ENCODE peak calls at places on chromosomes 7 and 10, in eight cellular contexts. One of them, this sample, is unnamed.
A peak's percentile ranks its signal among the peaks of the same experiment; 100 is the strongest.

GRCh38 chr10:33136271-33136670 is 178.2 kb upstream of the ITGB1 start:
- DNase-seq in GM12878: peak; percentile 32
- DNase-seq in tibial nerve: no peak
- DNase-seq in H1: no peak
- DNase-seq in ovary: no peak
- DNase-seq in Peyer's patch: no peak
- DNase-seq in transverse colon: no peak
- DNase-seq in body of pancreas: no peak
- DNase-seq in this sample: no peak

GRCh38 chr7:70710011-70710480 is 421.9 kb upstream of the GALNT17 start:
- DNase-seq in GM12878: peak; percentile 73
- DNase-seq in tibial nerve: no peak
- DNase-seq in H1: no peak
- DNase-seq in ovary: no peak
- DNase-seq in Peyer's patch: no peak
- DNase-seq in transverse colon: no peak
- DNase-seq in body of pancreas: no peak
- DNase-seq in this sample: no peak

GRCh38 chr7:19957664-19958063 is 184.2 kb upstream of the TMEM196 start:
- DNase-seq in GM12878: no peak
- DNase-seq in tibial nerve: no peak
- DNase-seq in H1: no peak
- DNase-seq in ovary: no peak
- DNase-seq in Peyer's patch: no peak
- DNase-seq in transverse colon: no peak
- DNase-seq in body of pancreas: no peak
- DNase-seq in this sample: no peak

GRCh38 chr10:47145290-47145934 is 154.6 kb upstream of the GDF10 start:
- DNase-seq in GM12878: no peak
- DNase-seq in tibial nerve: no peak
- DNase-seq in H1: no peak
- DNase-seq in ovary: no peak
- DNase-seq in Peyer's patch: no peak
- DNase-seq in transverse colon: no peak
- DNase-seq in body of pancreas: no peak
- DNase-seq in this sample: no peak

GRCh38 chr10:122495406-122496340 is 34.3 kb downstream of the HTRA1 start:
- DNase-seq in GM12878: no peak
- DNase-seq in tibial nerve: peak; percentile 65
- DNase-seq in H1: no peak
- DNase-seq in ovary: peak; percentile 44
- DNase-seq in Peyer's patch: no peak
- DNase-seq in transverse colon: no peak
- DNase-seq in body of pancreas: no peak
- DNase-seq in this sample: no peak

GRCh38 chr10:49737474-49738201 is 24.5 kb downstream of the OGDHL start:
- DNase-seq in GM12878: no peak
- DNase-seq in tibial nerve: no peak
- DNase-seq in H1: no peak
- DNase-seq in ovary: no peak
- DNase-seq in Peyer's patch: peak; percentile 42
- DNase-seq in transverse colon: no peak
- DNase-seq in body of pancreas: no peak
- DNase-seq in this sample: no peak

GRCh38 chr7:1512781-1513656 is 8.8 kb upstream of the INTS1 start:
- DNase-seq in GM12878: no peak
- DNase-seq in tibial nerve: peak; percentile 41
- DNase-seq in H1: no peak
- DNase-seq in ovary: no peak
- DNase-seq in Peyer's patch: no peak
- DNase-seq in transverse colon: no peak
- DNase-seq in body of pancreas: peak; percentile 22
- DNase-seq in this sample: peak; percentile 55

GRCh38 chr7:1073211-1073977 is 14.5 kb upstream of the GPER1 start:
- DNase-seq in GM12878: no peak
- DNase-seq in tibial nerve: no peak
- DNase-seq in H1: no peak
- DNase-seq in ovary: no peak
- DNase-seq in Peyer's patch: no peak
- DNase-seq in transverse colon: no peak
- DNase-seq in body of pancreas: no peak
- DNase-seq in this sample: no peak

GRCh38 chr7:33109758-33110238 is 594 bp upstream of the RP9 start:
- DNase-seq in GM12878: no peak
- DNase-seq in tibial nerve: no peak
- DNase-seq in H1: no peak
- DNase-seq in ovary: no peak
- DNase-seq in Peyer's patch: no peak
- DNase-seq in transverse colon: no peak
- DNase-seq in body of pancreas: no peak
- DNase-seq in this sample: no peak

DNA sequence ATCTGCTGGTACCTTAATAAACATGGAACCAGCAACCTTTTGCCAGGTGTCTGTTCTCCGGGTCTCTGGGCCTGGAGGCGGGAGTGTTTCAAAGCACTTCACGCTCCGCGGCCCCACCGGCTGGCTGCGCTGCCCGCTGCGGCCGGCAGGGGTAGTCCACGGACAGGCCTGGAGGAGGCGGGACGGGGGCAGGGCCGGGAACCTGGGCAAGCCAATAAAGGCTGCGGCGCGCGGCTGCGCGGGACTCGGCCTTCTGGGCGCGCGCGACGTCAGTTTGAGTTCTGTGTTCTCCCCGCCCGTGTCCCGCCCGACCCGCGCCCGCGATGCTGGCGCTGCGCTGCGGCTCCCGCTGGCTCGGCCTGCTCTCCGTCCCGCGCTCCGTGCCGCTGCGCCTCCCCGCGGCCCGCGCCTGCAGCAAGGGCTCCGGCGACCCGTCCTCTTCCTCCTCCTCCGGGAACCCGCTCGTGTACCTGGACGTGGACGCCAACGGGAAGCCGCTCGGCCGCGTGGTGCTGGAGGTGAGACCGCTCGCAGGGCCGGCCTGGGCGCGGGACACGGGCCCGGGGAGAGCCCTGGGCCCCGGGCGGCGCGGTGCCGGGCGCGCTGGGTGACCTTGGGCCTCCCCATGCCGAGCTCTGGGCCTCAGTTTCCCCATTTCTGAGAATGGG is at the start of gene PPIF:
- DNase-seq in GM12878: peak; percentile 65
- DNase-seq in tibial nerve: peak; percentile 89
- DNase-seq in H1: peak; percentile 64
- DNase-seq in ovary: peak; percentile 94
- DNase-seq in Peyer's patch: peak; percentile 97
- DNase-seq in transverse colon: peak; percentile 96
- DNase-seq in body of pancreas: peak; percentile 95
- DNase-seq in this sample: peak; percentile 94
- TF ChIP-seq POLR2A in GM12878: peak; percentile 89
- TF ChIP-seq POLR2A in tibial nerve: peak; percentile 80
- TF ChIP-seq POLR2A in H1: peak; percentile 67
- TF ChIP-seq POLR2A in ovary: peak; percentile 90
- TF ChIP-seq POLR2A in Peyer's patch: peak; percentile 82
- TF ChIP-seq POLR2A in transverse colon: peak; percentile 70
- TF ChIP-seq POLR2A in body of pancreas: peak; percentile 93
- TF ChIP-seq POLR2A in this sample: peak; percentile 87

GRCh38 chr7:68734431-68734830 is 863.8 kb upstream of the AUTS2 start:
- DNase-seq in GM12878: no peak
- DNase-seq in tibial nerve: no peak
- DNase-seq in H1: no peak
- DNase-seq in ovary: no peak
- DNase-seq in Peyer's patch: no peak
- DNase-seq in transverse colon: no peak
- DNase-seq in body of pancreas: no peak
- DNase-seq in this sample: no peak
- H3K36me3 ChIP-seq in GM12878: no peaks in the 10 kb centered on the region
- H3K36me3 ChIP-seq in tibial nerve: no peaks in the 10 kb centered on the region
- H3K36me3 ChIP-seq in H1: no peaks in the 10 kb centered on the region
- H3K36me3 ChIP-seq in ovary: no peaks in the 10 kb centered on the region
- H3K36me3 ChIP-seq in Peyer's patch: no peaks in the 10 kb centered on the region
- H3K36me3 ChIP-seq in transverse colon: no peaks in the 10 kb centered on the region
- H3K36me3 ChIP-seq in body of pancreas: no peaks in the 10 kb centered on the region
- H3K36me3 ChIP-seq in this sample: no peaks in the 10 kb centered on the region

GRCh38 chr7:47480576-47481538 is 101.1 kb downstream of the TNS3 start:
- DNase-seq in GM12878: peak; percentile 31
- DNase-seq in tibial nerve: no peak
- DNase-seq in H1: peak; percentile 62
- DNase-seq in ovary: no peak
- DNase-seq in Peyer's patch: no peak
- DNase-seq in transverse colon: peak; percentile 33
- DNase-seq in body of pancreas: no peak
- DNase-seq in this sample: no peak
- TF ChIP-seq POLR2A in GM12878: no peak
- TF ChIP-seq POLR2A in tibial nerve: no peak
- TF ChIP-seq POLR2A in H1: no peak
- TF ChIP-seq POLR2A in ovary: no peak
- TF ChIP-seq POLR2A in Peyer's patch: no peak
- TF ChIP-seq POLR2A in transverse colon: no peak
- TF ChIP-seq POLR2A in body of pancreas: no peak
- TF ChIP-seq POLR2A in this sample: no peak

GRCh38 chr7:98969386-98969785 is 91.1 kb downstream of the TRRAP start:
- DNase-seq in GM12878: no peak
- DNase-seq in tibial nerve: no peak
- DNase-seq in H1: no peak
- DNase-seq in ovary: no peak
- DNase-seq in Peyer's patch: no peak
- DNase-seq in transverse colon: no peak
- DNase-seq in body of pancreas: no peak
- DNase-seq in this sample: no peak
- H3K36me3 ChIP-seq in GM12878: peaks cover 39% of the 10 kb centered on the region
- H3K36me3 ChIP-seq in tibial nerve: peaks cover 59% of the 10 kb centered on the region
- H3K36me3 ChIP-seq in H1: peaks cover 73% of the 10 kb centered on the region
- H3K36me3 ChIP-seq in ovary: peaks cover 2% of the 10 kb centered on the region
- H3K36me3 ChIP-seq in Peyer's patch: peaks cover 3% of the 10 kb centered on the region
- H3K36me3 ChIP-seq in transverse colon: no peaks in the 10 kb centered on the region
- H3K36me3 ChIP-seq in body of pancreas: peaks cover 7% of the 10 kb centered on the region
- H3K36me3 ChIP-seq in this sample: no peaks in the 10 kb centered on the region

GRCh38 chr10:5068274-5069017 is 25.8 kb upstream of the AKR1C3 start:
- DNase-seq in GM12878: no peak
- DNase-seq in tibial nerve: no peak
- DNase-seq in H1: no peak
- DNase-seq in ovary: no peak
- DNase-seq in Peyer's patch: no peak
- DNase-seq in transverse colon: no peak
- DNase-seq in body of pancreas: no peak
- DNase-seq in this sample: no peak

GRCh38 chr10:5070648-5071410 is 23.4 kb upstream of the AKR1C3 start:
- DNase-seq in GM12878: no peak
- DNase-seq in tibial nerve: no peak
- DNase-seq in H1: no peak
- DNase-seq in ovary: no peak
- DNase-seq in Peyer's patch: no peak
- DNase-seq in transverse colon: no peak
- DNase-seq in body of pancreas: peak; percentile 43
- DNase-seq in this sample: no peak

GRCh38 chr10:5076615-5077014 is 17.6 kb upstream of the AKR1C3 start:
- DNase-seq in GM12878: no peak
- DNase-seq in tibial nerve: no peak
- DNase-seq in H1: no peak
- DNase-seq in ovary: no peak
- DNase-seq in Peyer's patch: no peak
- DNase-seq in transverse colon: no peak
- DNase-seq in body of pancreas: no peak
- DNase-seq in this sample: no peak

GRCh38 chr10:5073659-5074058 is 20.6 kb upstream of the AKR1C3 start:
- DNase-seq in GM12878: no peak
- DNase-seq in tibial nerve: no peak
- DNase-seq in H1: no peak
- DNase-seq in ovary: no peak
- DNase-seq in Peyer's patch: no peak
- DNase-seq in transverse colon: no peak
- DNase-seq in body of pancreas: no peak
- DNase-seq in this sample: no peak

GRCh38 chr10:5071411-5072198 is 22.6 kb upstream of the AKR1C3 start:
- DNase-seq in GM12878: no peak
- DNase-seq in tibial nerve: peak; percentile 86
- DNase-seq in H1: no peak
- DNase-seq in ovary: peak; percentile 89
- DNase-seq in Peyer's patch: peak; percentile 57
- DNase-seq in transverse colon: peak; percentile 52
- DNase-seq in body of pancreas: peak; percentile 89
- DNase-seq in this sample: peak; percentile 69
- TF ChIP-seq POLR2A in GM12878: no peak
- TF ChIP-seq POLR2A in tibial nerve: no peak
- TF ChIP-seq POLR2A in H1: no peak
- TF ChIP-seq POLR2A in ovary: no peak
- TF ChIP-seq POLR2A in Peyer's patch: no peak
- TF ChIP-seq POLR2A in transverse colon: no peak
- TF ChIP-seq POLR2A in body of pancreas: no peak
- TF ChIP-seq POLR2A in this sample: no peak

GRCh38 chr7:7188091-7188490 is 5.7 kb downstream of the C1GALT1 start:
- DNase-seq in GM12878: no peak
- DNase-seq in tibial nerve: no peak
- DNase-seq in H1: no peak
- DNase-seq in ovary: no peak
- DNase-seq in Peyer's patch: no peak
- DNase-seq in transverse colon: no peak
- DNase-seq in body of pancreas: no peak
- DNase-seq in this sample: no peak

GRCh38 chr7:7191137-7191536 is 8.8 kb downstream of the C1GALT1 start:
- DNase-seq in GM12878: no peak
- DNase-seq in tibial nerve: no peak
- DNase-seq in H1: no peak
- DNase-seq in ovary: no peak
- DNase-seq in Peyer's patch: no peak
- DNase-seq in transverse colon: no peak
- DNase-seq in body of pancreas: no peak
- DNase-seq in this sample: no peak

GRCh38 chr7:7190142-7190541 is 7.8 kb downstream of the C1GALT1 start:
- DNase-seq in GM12878: no peak
- DNase-seq in tibial nerve: no peak
- DNase-seq in H1: no peak
- DNase-seq in ovary: no peak
- DNase-seq in Peyer's patch: no peak
- DNase-seq in transverse colon: no peak
- DNase-seq in body of pancreas: no peak
- DNase-seq in this sample: no peak

GRCh38 chr7:7185382-7185989 is 3.1 kb downstream of the C1GALT1 start:
- DNase-seq in GM12878: no peak
- DNase-seq in tibial nerve: no peak
- DNase-seq in H1: no peak
- DNase-seq in ovary: no peak
- DNase-seq in Peyer's patch: no peak
- DNase-seq in transverse colon: no peak
- DNase-seq in body of pancreas: no peak
- DNase-seq in this sample: no peak

GRCh38 chr7:7188742-7189141 is 6.4 kb downstream of the C1GALT1 start:
- DNase-seq in GM12878: no peak
- DNase-seq in tibial nerve: no peak
- DNase-seq in H1: no peak
- DNase-seq in ovary: no peak
- DNase-seq in Peyer's patch: no peak
- DNase-seq in transverse colon: no peak
- DNase-seq in body of pancreas: no peak
- DNase-seq in this sample: no peak
- H3K36me3 ChIP-seq in GM12878: no peaks in the 10 kb centered on the region
- H3K36me3 ChIP-seq in tibial nerve: no peaks in the 10 kb centered on the region
- H3K36me3 ChIP-seq in H1: peaks cover 30% of the 10 kb centered on the region
- H3K36me3 ChIP-seq in ovary: no peaks in the 10 kb centered on the region
- H3K36me3 ChIP-seq in Peyer's patch: no peaks in the 10 kb centered on the region
- H3K36me3 ChIP-seq in transverse colon: no peaks in the 10 kb centered on the region
- H3K36me3 ChIP-seq in body of pancreas: no peaks in the 10 kb centered on the region
- H3K36me3 ChIP-seq in this sample: no peaks in the 10 kb centered on the region

This sample was measured in uterus.